ENCODE peak calls at places on chromosomes 6 and 20, in seven cellular contexts. E is EH; H is tibial nerve; B is activated naive CD4-positive, alpha-beta T cell; R is GM13976; O is NCI-H1105; L is right atrium auricular region. P is an unnamed sample.

GRCh38 chr20:17816804-17817590 is 117.2 kb downstream of the BANF2 start:
- DNase-seq in L (no peak), H (no peak), O (no peak), E (peak; percentile 36), R (no peak), B (no peak), P (no peak)

GRCh38 chr6:89221971-89222887 is 5.1 kb upstream of the GABRR1 start:
- DNase-seq in H (no peak), R (no peak), O (no peak), L (no peak), B (no peak), E (peak; percentile 6), P (no peak)

GRCh38 chr20:43988867-43989266 is 74.2 kb downstream of the TOX2 start:
- DNase-seq in L (peak; percentile 36), H (no peak), O (no peak), E (peak; percentile 71), R (no peak), B (no peak), P (no peak)

GRCh38 chr6:99602519-99603420 is 3.9 kb upstream of the PRDM13 start:
- DNase-seq in E (no peak), L (no peak), O (no peak), R (no peak), B (no peak), H (no peak), P (peak; percentile 52)

GRCh38 chr6:158095031-158095430 is 73.0 kb downstream of the SERAC1 start:
- DNase-seq in R (no peak), E (no peak), L (no peak), B (no peak), O (no peak), H (no peak), P (no peak)

GRCh38 chr20:63740070-63740500 is 509 bp downstream of the SLC2A4RG start:
- DNase-seq in R (peak; percentile 75), B (no peak), L (no peak), E (peak; percentile 41), H (no peak), O (no peak), P (peak; percentile 88)

GRCh38 chr20:57242414-57242813 is 24.0 kb downstream of the BMP7 start:
- DNase-seq in B (no peak), E (no peak), O (no peak), R (no peak), H (no peak), L (no peak), P (no peak)

GRCh38 chr20:5859611-5860010 is 90.7 kb downstream of the TRMT6 start:
- DNase-seq in B (no peak), O (no peak), L (no peak), R (no peak), H (no peak), E (peak; percentile 39), P (no peak)

GRCh38 chr20:23205656-23206055 is 119.5 kb upstream of the CD93 start:
- DNase-seq in E (peak; percentile 23), L (peak; percentile 86), B (no peak), R (no peak), H (peak; percentile 25), O (no peak), P (peak; percentile 93)

GRCh38 chr20:1165941-1166340 is 18.8 kb downstream of the TMEM74B start:
- DNase-seq in R (no peak), H (no peak), B (no peak), O (no peak), L (no peak), E (no peak), P (no peak)

GRCh38 chr6:79518850-79519249 is 18.4 kb downstream of the LCA5 start:
- DNase-seq in H (no peak), O (no peak), L (no peak), E (no peak), R (no peak), B (no peak), P (no peak)

GRCh38 chr20:19699132-19699971 is 58.7 kb upstream of the RIN2 start:
- DNase-seq in L (no peak), H (no peak), B (no peak), E (peak; percentile 95), O (no peak), R (no peak), P (no peak)

GRCh38 chr6:168968228-168968627 is 285.4 kb downstream of the THBS2 start:
- DNase-seq in H (peak; percentile 26), E (peak; percentile 96), O (no peak), B (no peak), R (no peak), L (peak; percentile 67), P (peak; percentile 69)

GRCh38 chr6:18312368-18312767 is 48.0 kb upstream of the DEK start:
- DNase-seq in B (no peak), O (no peak), R (no peak), E (no peak), H (no peak), L (no peak), P (no peak)

GRCh38 chr6:40778918-40779317 is 191.8 kb upstream of the LRFN2 start:
- DNase-seq in O (no peak), H (no peak), L (no peak), R (no peak), B (no peak), E (no peak), P (no peak)

GRCh38 chr6:158737710-158738615 is 81.2 kb downstream of the EZR start:
- DNase-seq in H (no peak), R (no peak), B (no peak), L (no peak), O (no peak), E (peak; percentile 57), P (no peak)

GRCh38 chr6:158818008-158818579 is 1.1 kb downstream of the EZR start:
- DNase-seq in E (peak; percentile 81), B (peak; percentile 50), O (peak; percentile 88), H (peak; percentile 61), R (peak; percentile 80), L (peak; percentile 81), P (peak; percentile 94)

GRCh38 chr6:11710221-11710836 is 68.3 kb downstream of the ADTRP start:
- DNase-seq in E (peak; percentile 60), L (no peak), R (no peak), H (no peak), O (no peak), B (no peak), P (no peak)

GRCh38 chr6:33993091-33993490 is 152.8 kb downstream of the GRM4 start:
- DNase-seq in B (no peak), O (no peak), R (no peak), H (no peak), L (no peak), E (no peak), P (no peak)

GRCh38 chr6:4313044-4313686 is 177.8 kb upstream of the ECI2 start:
- DNase-seq in B (no peak), H (no peak), L (peak; percentile 78), R (no peak), E (peak; percentile 97), O (no peak), P (peak; percentile 53)

GRCh38 chr6:68777956-68778355 is 142.9 kb downstream of the ADGRB3 start:
- DNase-seq in E (peak; percentile 1), B (no peak), L (no peak), O (peak; percentile 92), R (no peak), H (no peak), P (peak; percentile 31)

GRCh38 chr20:62212309-62212708 is 7.8 kb downstream of the HRH3 start:
- DNase-seq in L (no peak), R (no peak), E (no peak), H (no peak), O (no peak), B (no peak), P (no peak)

GRCh38 chr20:52783769-52784168 is 188.4 kb upstream of the TSHZ2 start:
- DNase-seq in L (no peak), E (peak; percentile 0), H (no peak), R (no peak), O (peak; percentile 8), B (no peak), P (no peak)

GRCh38 chr20:51462566-51463276 is 79.8 kb downstream of the NFATC2 start:
- DNase-seq in L (peak; percentile 82), O (no peak), H (peak; percentile 72), B (no peak), E (peak; percentile 58), R (no peak), P (peak; percentile 87)

GRCh38 chr6:106470316-106470715 is 109.8 kb downstream of the CRYBG1 start:
- DNase-seq in B (no peak), H (no peak), L (no peak), E (peak; percentile 4), R (no peak), O (no peak), P (no peak)

GRCh38 chr6:137218917-137219663 is at the start of gene IFNGR1:
- DNase-seq in L (peak; percentile 97), R (peak; percentile 92), E (peak; percentile 93), B (peak; percentile 90), H (peak; percentile 95), O (peak; percentile 91), P (peak; percentile 99)

GRCh38 chr6:8432614-8433013 is 2.7 kb downstream of the SLC35B3 start:
- DNase-seq in R (no peak), E (peak; percentile 7), H (no peak), B (no peak), O (no peak), L (no peak), P (no peak)

GRCh38 chr6:169106176-169106575 is 147.5 kb downstream of the THBS2 start:
- DNase-seq in O (no peak), B (no peak), R (no peak), L (no peak), H (no peak), E (peak; percentile 51), P (no peak)

GRCh38 chr20:14521436-14521835 is 184.0 kb upstream of the FLRT3 start:
- DNase-seq in E (peak; percentile 7), B (no peak), H (no peak), L (no peak), O (no peak), R (no peak), P (no peak)

GRCh38 chr6:136994782-136995181 is 50.0 kb downstream of the IL20RA start:
- DNase-seq in B (no peak), R (no peak), E (no peak), O (no peak), L (no peak), H (no peak), P (no peak)

GRCh38 chr6:17490724-17491123 is 97.3 kb downstream of the CAP2 start:
- DNase-seq in L (no peak), R (no peak), B (no peak), E (peak; percentile 47), H (no peak), O (no peak), P (no peak)

GRCh38 chr20:24762371-24762770 is 186.7 kb upstream of the CST7 start:
- DNase-seq in L (peak; percentile 18), E (no peak), R (no peak), O (no peak), B (no peak), H (no peak), P (no peak)